ENCODE peak calls at places on chromosomes 7 and 10, in eight cellular contexts. X is gastrocnemius medialis, A is body of pancreas, E is T-cell, J is A549, C is heart right ventricle, Y is right cardiac atrium, B is left lung. P is an unnamed sample.
A peak's percentile ranks its signal among the peaks of the same experiment; 100 is the strongest.

GRCh38 chr7:66205736-66206080 is 574 bp downstream of the TPST1 start:
- ATAC-seq in X (no peak), A (peak; percentile 13), E (no peak), J (peak; percentile 9), C (no peak), Y (no peak), B (peak; percentile 17), P (peak; percentile 0)

GRCh38 chr7:8092140-8092539 is 123.5 kb downstream of the GLCCI1 start:
- ATAC-seq in X (no peak), A (no peak), E (no peak), J (no peak), C (no peak), Y (no peak), B (no peak), P (no peak)

GRCh38 chr10:73932625-73933112 is 21.7 kb downstream of the PLAU start:
- ATAC-seq in X (no peak), A (no peak), E (no peak), J (no peak), C (no peak), Y (no peak), B (peak; percentile 21), P (no peak)

GRCh38 chr7:102082693-102083385 is 203.8 kb upstream of the SH2B2 start:
- ATAC-seq in X (no peak), A (no peak), E (no peak), J (no peak), C (no peak), Y (no peak), B (no peak), P (no peak)

GRCh38 chr7:722847-723246 is 3.7 kb upstream of the DNAAF5 start:
- ATAC-seq in X (no peak), A (no peak), E (no peak), J (no peak), C (no peak), Y (no peak), B (no peak), P (no peak)

GRCh38 chr10:108902491-108903250 is 1020.6 kb downstream of the XPNPEP1 start:
- ATAC-seq in X (no peak), A (no peak), E (no peak), J (no peak), C (no peak), Y (no peak), B (no peak), P (no peak)

GRCh38 chr10:58473966-58474365 is 38.7 kb upstream of the BICC1 start:
- ATAC-seq in X (no peak), A (no peak), E (no peak), J (no peak), C (no peak), Y (no peak), B (no peak), P (no peak)

GRCh38 chr7:26189000-26189539 is 11.5 kb downstream of the HNRNPA2B1 start:
- ATAC-seq in X (no peak), A (no peak), E (no peak), J (no peak), C (no peak), Y (no peak), B (no peak), P (no peak)

GRCh38 chr10:26780106-26780792 is 80.5 kb downstream of the ABI1 start:
- ATAC-seq in X (no peak), A (no peak), E (no peak), J (no peak), C (no peak), Y (no peak), B (no peak), P (no peak)

GRCh38 chr10:11017575-11018425 is at the start of gene CELF2:
- ATAC-seq in X (peak; percentile 81), A (peak; percentile 84), E (peak; percentile 73), J (peak; percentile 55), C (peak; percentile 76), Y (peak; percentile 79), B (peak; percentile 81), P (peak; percentile 87)

GRCh38 chr7:143223784-143224183 is 1.9 kb downstream of the TAS2R40 start:
- ATAC-seq in X (no peak), A (no peak), E (no peak), J (no peak), C (no peak), Y (no peak), B (no peak), P (no peak)

GRCh38 chr10:58919927-58920654 is 256.4 kb upstream of the PHYHIPL start:
- ATAC-seq in X (no peak), A (no peak), E (no peak), J (peak; percentile 97), C (no peak), Y (peak; percentile 40), B (peak; percentile 24), P (no peak)